ENCODE peak calls at places on chromosomes 5 and 9, in six cellular contexts. One of them, this sample, is unnamed.

GRCh38 chr9:77013932-77014596 is 5.4 kb upstream of the FOXB2 start:
- DNase-seq in cardiac muscle cell: no peak
- DNase-seq in PC-9: no peak
- DNase-seq in GM23338: peak; percentile 62
- DNase-seq in K562: no peak
- DNase-seq in prostate gland: no peak
- DNase-seq in this sample: no peak

GRCh38 chr9:132008184-132008781 is 71.4 kb downstream of the MED27 start:
- DNase-seq in K562: no peak
- DNase-seq in GM23338: no peak
- DNase-seq in prostate gland: no peak
- DNase-seq in PC-9: no peak
- DNase-seq in cardiac muscle cell: no peak
- DNase-seq in this sample: no peak

GRCh38 chr5:149757186-149757950 is 27.3 kb downstream of the PPARGC1B start:
- DNase-seq in K562: no peak
- DNase-seq in GM23338: no peak
- DNase-seq in PC-9: no peak
- DNase-seq in cardiac muscle cell: no peak
- DNase-seq in prostate gland: no peak
- DNase-seq in this sample: peak; percentile 63

GRCh38 chr5:177557796-177558195 is 3.4 kb upstream of the FAM193B start:
- DNase-seq in K562: no peak
- DNase-seq in prostate gland: no peak
- DNase-seq in cardiac muscle cell: no peak
- DNase-seq in GM23338: no peak
- DNase-seq in PC-9: no peak
- DNase-seq in this sample: no peak

GRCh38 chr9:68964102-68964541 is 49.8 kb downstream of the PRKACG start:
- DNase-seq in PC-9: no peak
- DNase-seq in GM23338: no peak
- DNase-seq in cardiac muscle cell: no peak
- DNase-seq in prostate gland: no peak
- DNase-seq in K562: no peak
- DNase-seq in this sample: peak; percentile 40

GRCh38 chr9:34993502-34994428 is 4.2 kb downstream of the DNAJB5 start:
- DNase-seq in GM23338: peak; percentile 59
- DNase-seq in prostate gland: no peak
- DNase-seq in PC-9: no peak
- DNase-seq in K562: no peak
- DNase-seq in cardiac muscle cell: peak; percentile 69
- DNase-seq in this sample: peak; percentile 35

GRCh38 chr5:13359326-13359725 is 585.2 kb downstream of the DNAH5 start:
- DNase-seq in cardiac muscle cell: no peak
- DNase-seq in PC-9: no peak
- DNase-seq in K562: no peak
- DNase-seq in GM23338: no peak
- DNase-seq in prostate gland: no peak
- DNase-seq in this sample: no peak

GRCh38 chr5:68962632-68963484 is 131.0 kb upstream of the SLC30A5 start:
- DNase-seq in cardiac muscle cell: peak; percentile 84
- DNase-seq in prostate gland: peak; percentile 68
- DNase-seq in K562: peak; percentile 65
- DNase-seq in PC-9: peak; percentile 62
- DNase-seq in GM23338: peak; percentile 91
- DNase-seq in this sample: peak; percentile 81

GRCh38 chr5:168295574-168296201 is 4.2 kb downstream of the WWC1 start:
- DNase-seq in PC-9: peak; percentile 82
- DNase-seq in GM23338: peak; percentile 96
- DNase-seq in prostate gland: peak; percentile 67
- DNase-seq in cardiac muscle cell: peak; percentile 71
- DNase-seq in K562: no peak
- DNase-seq in this sample: no peak

GRCh38 chr9:129178983-129179382 is 922 bp upstream of the IER5L start:
- DNase-seq in cardiac muscle cell: peak; percentile 77
- DNase-seq in PC-9: peak; percentile 68
- DNase-seq in GM23338: peak; percentile 100
- DNase-seq in prostate gland: no peak
- DNase-seq in K562: no peak
- DNase-seq in this sample: peak; percentile 60

GRCh38 chr9:123375725-123376132 is 19.7 kb downstream of the CRB2 start:
- DNase-seq in prostate gland: no peak
- DNase-seq in GM23338: no peak
- DNase-seq in K562: peak; percentile 82
- DNase-seq in PC-9: peak; percentile 54
- DNase-seq in cardiac muscle cell: no peak
- DNase-seq in this sample: peak; percentile 90

GRCh38 chr5:133927616-133928180 is 40.7 kb downstream of the C5orf15 start:
- DNase-seq in K562: no peak
- DNase-seq in GM23338: no peak
- DNase-seq in prostate gland: no peak
- DNase-seq in PC-9: no peak
- DNase-seq in cardiac muscle cell: no peak
- DNase-seq in this sample: no peak

GRCh38 chr5:172766287-172767104 is 4.5 kb downstream of the DUSP1 start:
- DNase-seq in cardiac muscle cell: peak; percentile 49
- DNase-seq in GM23338: no peak
- DNase-seq in PC-9: no peak
- DNase-seq in prostate gland: peak; percentile 77
- DNase-seq in K562: no peak
- DNase-seq in this sample: no peak

GRCh38 chr9:114470581-114470980 is 34.7 kb downstream of the WHRN start:
- DNase-seq in prostate gland: no peak
- DNase-seq in PC-9: no peak
- DNase-seq in GM23338: no peak
- DNase-seq in K562: no peak
- DNase-seq in cardiac muscle cell: no peak
- DNase-seq in this sample: no peak

GRCh38 chr9:34454571-34455065 is 3.8 kb downstream of the FAM219A start:
- DNase-seq in PC-9: peak; percentile 31
- DNase-seq in cardiac muscle cell: no peak
- DNase-seq in K562: no peak
- DNase-seq in GM23338: peak; percentile 67
- DNase-seq in prostate gland: no peak
- DNase-seq in this sample: no peak

GRCh38 chr5:76199321-76200318 is 116.4 kb downstream of the SV2C start:
- DNase-seq in GM23338: no peak
- DNase-seq in PC-9: no peak
- DNase-seq in K562: no peak
- DNase-seq in prostate gland: no peak
- DNase-seq in cardiac muscle cell: no peak
- DNase-seq in this sample: no peak

GRCh38 chr5:96652769-96653455 is 9.3 kb upstream of the CAST start:
- DNase-seq in prostate gland: no peak
- DNase-seq in PC-9: peak; percentile 88
- DNase-seq in K562: no peak
- DNase-seq in cardiac muscle cell: no peak
- DNase-seq in GM23338: peak; percentile 30
- DNase-seq in this sample: no peak

GRCh38 chr5:96654209-96654608 is 8.0 kb upstream of the CAST start:
- DNase-seq in prostate gland: no peak
- DNase-seq in PC-9: no peak
- DNase-seq in GM23338: no peak
- DNase-seq in K562: no peak
- DNase-seq in cardiac muscle cell: no peak
- DNase-seq in this sample: no peak

GRCh38 chr5:96651047-96651446 is 11.1 kb upstream of the CAST start:
- DNase-seq in PC-9: no peak
- DNase-seq in GM23338: no peak
- DNase-seq in K562: no peak
- DNase-seq in cardiac muscle cell: no peak
- DNase-seq in prostate gland: no peak
- DNase-seq in this sample: no peak

GRCh38 chr5:96649938-96650540 is 12.1 kb upstream of the CAST start:
- DNase-seq in GM23338: no peak
- DNase-seq in PC-9: no peak
- DNase-seq in K562: no peak
- DNase-seq in cardiac muscle cell: no peak
- DNase-seq in prostate gland: no peak
- DNase-seq in this sample: no peak

GRCh38 chr5:96651948-96652753 is 10.0 kb upstream of the CAST start:
- DNase-seq in GM23338: peak; percentile 73
- DNase-seq in PC-9: peak; percentile 18
- DNase-seq in K562: peak; percentile 45
- DNase-seq in prostate gland: no peak
- DNase-seq in cardiac muscle cell: no peak
- DNase-seq in this sample: no peak
- TF ChIP-seq CTCF in GM23338: peak; percentile 69
- TF ChIP-seq CTCF in PC-9: peak; percentile 47
- TF ChIP-seq CTCF in K562: peak; percentile 57
- TF ChIP-seq CTCF in prostate gland: no peak
- TF ChIP-seq CTCF in cardiac muscle cell: peak; percentile 39
- TF ChIP-seq CTCF in this sample: no peak

DNA sequence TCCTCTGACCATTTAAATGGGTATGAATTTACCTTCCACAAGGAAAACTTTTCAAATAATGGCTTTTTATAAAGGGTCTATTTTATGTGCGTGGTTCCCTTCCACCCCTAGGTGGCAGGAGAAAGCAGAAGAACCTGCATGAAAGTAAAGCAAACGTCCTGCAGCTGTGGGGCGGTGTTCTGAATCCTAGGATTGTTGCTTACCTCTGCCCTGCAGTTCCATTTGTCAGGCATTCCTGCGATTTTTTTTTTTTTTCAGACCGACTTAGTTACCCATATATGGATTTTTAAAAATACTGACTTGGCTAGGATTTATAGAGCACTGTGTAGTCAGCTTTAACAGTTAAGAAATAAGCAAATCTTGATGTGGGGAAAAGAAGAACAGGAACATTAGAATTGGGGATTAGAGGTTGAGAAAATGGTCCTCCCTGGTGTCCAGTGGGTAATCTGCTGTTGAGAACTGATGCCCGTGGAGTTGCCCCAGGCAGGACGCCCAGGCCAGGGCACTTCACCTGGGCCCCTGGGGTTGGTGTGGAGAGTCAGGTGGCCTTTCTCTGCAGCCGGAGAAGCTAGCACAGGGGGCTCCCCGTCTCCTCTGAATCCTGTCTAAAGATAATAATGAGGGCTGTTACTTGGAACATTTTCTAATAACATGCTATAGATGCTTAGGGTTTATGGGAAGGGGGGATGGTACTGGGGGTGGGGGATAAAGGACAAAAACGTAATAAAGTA is 30.4 kb upstream of the LTC4S start:
- DNase-seq in cardiac muscle cell: peak; percentile 72
- DNase-seq in K562: peak; percentile 75
- DNase-seq in GM23338: peak; percentile 87
- DNase-seq in prostate gland: peak; percentile 67
- DNase-seq in PC-9: peak; percentile 74
- DNase-seq in this sample: peak; percentile 79
- TF ChIP-seq CTCF in cardiac muscle cell: peak; percentile 85
- TF ChIP-seq CTCF in K562: peak; percentile 87
- TF ChIP-seq CTCF in GM23338: peak; percentile 94
- TF ChIP-seq CTCF in prostate gland: peak; percentile 56
- TF ChIP-seq CTCF in PC-9: peak; percentile 91
- TF ChIP-seq CTCF in this sample: peak; percentile 84

GRCh38 chr5:121189569-121190305 is 661.9 kb upstream of the FTMT start:
- DNase-seq in PC-9: no peak
- DNase-seq in cardiac muscle cell: peak; percentile 81
- DNase-seq in K562: no peak
- DNase-seq in GM23338: no peak
- DNase-seq in prostate gland: no peak
- DNase-seq in this sample: no peak
- TF ChIP-seq CTCF in PC-9: no peak
- TF ChIP-seq CTCF in cardiac muscle cell: no peak
- TF ChIP-seq CTCF in K562: no peak
- TF ChIP-seq CTCF in GM23338: no peak
- TF ChIP-seq CTCF in prostate gland: no peak
- TF ChIP-seq CTCF in this sample: no peak

DNA sequence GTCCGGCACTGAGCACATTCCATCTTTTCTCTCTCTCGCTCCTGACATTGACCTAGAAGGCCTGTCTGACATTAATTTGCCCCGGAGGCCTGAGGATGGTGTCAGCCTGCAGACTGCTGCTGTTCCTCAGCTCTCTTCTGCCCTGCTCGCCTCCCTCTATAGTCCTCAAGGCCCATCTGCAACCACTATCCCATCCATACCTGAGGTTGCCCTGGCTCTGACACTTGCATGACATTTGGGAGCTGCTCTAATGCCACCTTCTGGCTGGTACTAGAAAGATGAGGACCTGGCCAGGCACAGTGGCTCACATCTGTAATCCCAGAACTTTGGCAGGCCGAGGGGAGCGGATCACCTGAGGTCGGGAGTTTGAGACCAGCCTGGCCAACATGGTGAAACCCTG is 38.6 kb upstream of the GGTA1 start:
- DNase-seq in GM23338: peak; percentile 56
- DNase-seq in PC-9: no peak
- DNase-seq in K562: no peak
- DNase-seq in cardiac muscle cell: no peak
- DNase-seq in prostate gland: no peak
- DNase-seq in this sample: no peak
- TF ChIP-seq CTCF in GM23338: peak; percentile 47
- TF ChIP-seq CTCF in PC-9: no peak
- TF ChIP-seq CTCF in K562: no peak
- TF ChIP-seq CTCF in cardiac muscle cell: no peak
- TF ChIP-seq CTCF in prostate gland: no peak
- TF ChIP-seq CTCF in this sample: no peak

GRCh38 chr9:136536721-136537241 is 9.1 kb downstream of the NOTCH1 start:
- DNase-seq in cardiac muscle cell: no peak
- DNase-seq in K562: no peak
- DNase-seq in prostate gland: no peak
- DNase-seq in GM23338: peak; percentile 66
- DNase-seq in PC-9: no peak
- DNase-seq in this sample: no peak
- TF ChIP-seq CTCF in cardiac muscle cell: no peak
- TF ChIP-seq CTCF in K562: no peak
- TF ChIP-seq CTCF in prostate gland: no peak
- TF ChIP-seq CTCF in GM23338: peak; percentile 48
- TF ChIP-seq CTCF in PC-9: no peak
- TF ChIP-seq CTCF in this sample: no peak

DNA sequence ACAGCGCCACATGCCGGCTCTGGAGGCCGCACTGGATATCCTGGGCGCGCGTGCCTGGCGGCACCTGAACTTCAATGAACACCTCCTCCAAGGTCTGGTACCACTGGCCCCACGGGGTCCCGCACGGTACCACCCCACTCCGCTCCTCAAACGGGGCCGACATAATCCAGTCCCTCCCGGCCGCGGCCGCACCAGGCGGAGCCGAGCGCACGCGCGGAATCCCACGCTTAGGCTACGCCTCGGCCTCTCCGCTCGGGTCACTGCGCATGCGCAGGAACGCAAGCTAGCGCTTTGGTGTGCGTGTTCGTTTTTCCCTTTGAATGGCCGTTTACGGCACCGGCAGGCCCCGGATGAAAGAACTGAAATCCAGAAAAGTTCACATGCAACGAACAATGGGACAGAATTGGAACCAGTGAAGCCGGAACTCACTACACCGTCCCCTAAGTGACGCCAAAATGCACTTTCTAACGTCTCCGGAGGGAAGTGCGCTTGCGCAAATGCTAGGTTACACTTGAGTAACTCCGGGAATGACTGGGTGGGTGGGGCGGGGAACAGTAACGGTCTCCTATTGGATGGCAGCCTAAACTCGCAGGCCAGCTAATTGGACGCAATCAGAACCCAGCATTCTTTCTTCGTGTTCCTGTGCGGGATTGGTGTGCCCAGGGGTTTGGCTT is at the start of gene NUDCD2:
- DNase-seq in cardiac muscle cell: peak; percentile 97
- DNase-seq in PC-9: peak; percentile 91
- DNase-seq in K562: peak; percentile 94
- DNase-seq in prostate gland: peak; percentile 96
- DNase-seq in GM23338: peak; percentile 99
- DNase-seq in this sample: peak; percentile 97
- TF ChIP-seq CTCF in cardiac muscle cell: peak; percentile 22
- TF ChIP-seq CTCF in PC-9: no peak
- TF ChIP-seq CTCF in K562: no peak
- TF ChIP-seq CTCF in prostate gland: no peak
- TF ChIP-seq CTCF in GM23338: no peak
- TF ChIP-seq CTCF in this sample: no peak

This sample was measured in colonic mucosa.